ENCODE peak calls at places on chromosomes 7 and 10, in ten cellular contexts. M, Z, X, G, A, R, T, C, P and L are unnamed samples.

GRCh38 chr10:122307669-122308486 is 36.8 kb downstream of the BTBD16 start:
- DNase-seq in M (no peak), Z (no peak), X (peak), G (peak), A (peak), R (no peak), T (peak), C (peak), P (peak), L (peak)

GRCh38 chr10:34719746-34720145 is 95.3 kb downstream of the PARD3 start:
- DNase-seq in M (no peak), Z (no peak), X (no peak), G (no peak), A (no peak), R (no peak), T (no peak), C (no peak), P (no peak), L (no peak)

GRCh38 chr7:151251328-151251925 is 2.9 kb upstream of the SMARCD3 start:
- DNase-seq in M (no peak), Z (no peak), X (peak), G (no peak), A (peak), R (no peak), T (no peak), C (no peak), P (peak), L (peak)

GRCh38 chr10:10778959-10779358 is 238.7 kb upstream of the CELF2 start:
- DNase-seq in M (no peak), Z (no peak), X (no peak), G (no peak), A (no peak), R (no peak), T (no peak), C (no peak), P (peak), L (no peak)

GRCh38 chr7:114088541-114088940 is 169.7 kb upstream of the PPP1R3A start:
- DNase-seq in M (no peak), Z (no peak), X (no peak), G (no peak), A (no peak), R (no peak), T (no peak), C (no peak), P (no peak), L (no peak)

GRCh38 chr10:49108656-49109055 is 6.7 kb downstream of the VSTM4 start:
- DNase-seq in M (no peak), Z (no peak), X (no peak), G (no peak), A (no peak), R (no peak), T (no peak), C (no peak), P (no peak), L (no peak)

GRCh38 chr7:101549734-101550133 is 79.4 kb downstream of the MYL10 start:
- DNase-seq in M (no peak), Z (no peak), X (no peak), G (no peak), A (no peak), R (no peak), T (no peak), C (peak), P (no peak), L (no peak)

GRCh38 chr10:1036341-1036791 is 10.7 kb upstream of the IDI2 start:
- DNase-seq in M (no peak), Z (peak), X (peak), G (no peak), A (peak), R (no peak), T (no peak), C (no peak), P (peak), L (peak)

GRCh38 chr7:156494960-156495359 is 145.6 kb upstream of the RNF32 start:
- DNase-seq in M (no peak), Z (no peak), X (no peak), G (no peak), A (no peak), R (no peak), T (no peak), C (no peak), P (no peak), L (no peak)
- TF ChIP-seq CTCF in M (no peak), Z (no peak), X (no peak), G (no peak), A (no peak), R (no peak), T (no peak), C (no peak), P (no peak), L (no peak)

GRCh38 chr10:73060738-73061635 is 35.7 kb downstream of the P4HA1 start:
- DNase-seq in M (no peak), Z (no peak), X (peak), G (no peak), A (peak), R (no peak), T (no peak), C (no peak), P (peak), L (peak)
- TF ChIP-seq CTCF in M (peak), Z (peak), X (peak), G (peak), A (peak), R (no peak), T (peak), C (peak), P (peak), L (peak)

GRCh38 chr7:76330673-76331072 is 28.1 kb downstream of the YWHAG start:
- DNase-seq in M (no peak), Z (no peak), X (no peak), G (no peak), A (no peak), R (no peak), T (no peak), C (no peak), P (no peak), L (no peak)
- TF ChIP-seq CTCF in M (no peak), Z (no peak), X (peak), G (no peak), A (no peak), R (no peak), T (no peak), C (no peak), P (no peak), L (no peak)

DNA sequence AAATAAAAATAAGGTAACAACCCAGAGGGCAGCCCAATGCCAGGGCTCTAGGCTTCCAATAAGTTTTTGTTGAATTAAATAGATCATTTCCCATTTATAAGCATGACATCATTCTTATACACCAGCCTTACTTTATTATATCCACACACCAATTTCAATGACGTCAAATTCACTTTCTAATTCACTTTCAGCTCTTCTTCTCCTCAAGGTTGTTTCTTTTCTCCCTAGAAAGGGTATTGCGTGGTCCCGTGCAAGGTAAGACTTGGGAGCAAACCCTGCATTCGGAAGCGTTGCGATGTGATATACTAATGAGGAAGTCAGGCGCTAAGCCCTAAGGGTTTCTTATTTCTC is 1.1 kb upstream of the DKK1 start:
- DNase-seq in M (no peak), Z (no peak), X (no peak), G (no peak), A (peak), R (no peak), T (no peak), C (no peak), P (no peak), L (no peak)
- TF ChIP-seq CTCF in M (no peak), Z (no peak), X (no peak), G (no peak), A (no peak), R (no peak), T (no peak), C (no peak), P (no peak), L (no peak)

DNA sequence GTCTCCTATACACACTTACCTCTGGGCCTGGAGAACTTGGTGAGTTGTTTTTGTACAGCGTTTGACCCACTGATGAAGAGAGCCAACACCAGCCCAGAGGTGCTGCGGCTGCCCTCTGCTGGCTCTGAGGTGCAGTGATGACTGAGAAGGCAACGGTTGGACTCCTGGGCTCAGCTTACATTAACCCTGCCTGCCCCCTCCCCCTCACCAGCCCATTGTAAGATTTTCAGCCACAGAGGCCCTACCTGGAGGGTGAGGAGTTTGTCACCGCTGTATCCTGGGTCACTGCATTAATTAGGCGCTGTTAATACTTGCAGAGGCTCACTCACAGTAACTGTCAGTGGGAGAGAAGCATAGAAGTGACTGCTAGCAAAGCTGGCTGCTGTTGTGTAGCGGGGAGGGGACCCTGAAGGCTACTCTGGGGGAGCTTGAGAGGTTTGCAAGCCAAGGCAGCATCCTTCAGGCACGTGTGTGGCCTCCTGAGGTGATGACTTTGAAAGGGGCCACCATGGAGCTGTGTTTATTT is 18.9 kb upstream of the ANKRD2 start:
- DNase-seq in M (peak), Z (peak), X (peak), G (peak), A (peak), R (no peak), T (peak), C (peak), P (peak), L (peak)
- TF ChIP-seq CTCF in M (peak), Z (peak), X (peak), G (peak), A (peak), R (peak), T (peak), C (peak), P (peak), L (peak)

GRCh38 chr10:98446121-98446655 is 547 bp downstream of the HPS1 start:
- DNase-seq in M (peak), Z (peak), X (peak), G (no peak), A (no peak), R (no peak), T (no peak), C (peak), P (peak), L (peak)
- TF ChIP-seq CTCF in M (no peak), Z (no peak), X (no peak), G (no peak), A (no peak), R (no peak), T (no peak), C (no peak), P (no peak), L (no peak)

GRCh38 chr10:50794490-50794889 is 54.8 kb downstream of the ASAH2B start:
- DNase-seq in M (no peak), Z (no peak), X (no peak), G (no peak), A (no peak), R (no peak), T (no peak), C (no peak), P (peak), L (no peak)

GRCh38 chr10:50788951-50789904 is 49.5 kb downstream of the ASAH2B start:
- DNase-seq in M (no peak), Z (no peak), X (peak), G (no peak), A (peak), R (no peak), T (no peak), C (no peak), P (peak), L (peak)
- TF ChIP-seq CTCF in M (peak), Z (no peak), X (peak), G (no peak), A (peak), R (no peak), T (peak), C (no peak), P (peak), L (peak)

GRCh38 chr7:30023524-30023923 is 3.0 kb downstream of the FKBP14 start:
- DNase-seq in M (no peak), Z (no peak), X (no peak), G (no peak), A (no peak), R (no peak), T (no peak), C (no peak), P (no peak), L (no peak)

GRCh38 chr7:30022991-30023390 is 3.5 kb downstream of the FKBP14 start:
- DNase-seq in M (no peak), Z (no peak), X (no peak), G (no peak), A (no peak), R (no peak), T (no peak), C (no peak), P (no peak), L (no peak)

GRCh38 chr7:30019960-30020359 is 6.5 kb downstream of the FKBP14 start:
- DNase-seq in M (no peak), Z (no peak), X (no peak), G (no peak), A (peak), R (no peak), T (no peak), C (no peak), P (no peak), L (peak)

GRCh38 chr7:30020535-30020934 is 6.0 kb downstream of the FKBP14 start:
- DNase-seq in M (no peak), Z (no peak), X (no peak), G (no peak), A (no peak), R (no peak), T (no peak), C (no peak), P (no peak), L (no peak)

GRCh38 chr7:30019387-30019786 is 7.1 kb downstream of the FKBP14 start:
- DNase-seq in M (no peak), Z (no peak), X (no peak), G (no peak), A (no peak), R (no peak), T (no peak), C (no peak), P (no peak), L (no peak)
- TF ChIP-seq CTCF in M (no peak), Z (no peak), X (peak), G (no peak), A (peak), R (no peak), T (peak), C (peak), P (peak), L (no peak)

DNA sequence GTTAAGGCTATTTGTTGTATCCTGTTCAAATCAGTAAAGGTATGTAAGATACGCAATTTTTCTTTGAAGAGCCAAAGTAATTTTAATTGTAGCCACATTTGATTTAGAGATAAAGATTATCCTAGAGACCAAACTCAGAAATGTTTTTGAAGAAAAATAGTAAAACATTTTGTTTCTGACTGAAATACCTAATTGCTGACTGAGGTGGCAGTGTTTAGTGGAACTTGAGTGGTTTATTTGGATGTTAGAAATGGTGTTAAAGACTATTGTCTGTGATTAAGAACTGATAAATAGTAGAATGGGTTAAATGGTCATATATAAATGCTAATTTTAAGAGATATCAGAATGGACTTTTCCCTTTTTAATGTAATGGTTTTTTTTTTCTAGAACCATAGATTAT is 15.3 kb downstream of the EDRF1 start:
- DNase-seq in M (no peak), Z (no peak), X (no peak), G (no peak), A (no peak), R (no peak), T (no peak), C (no peak), P (peak), L (no peak)
- TF ChIP-seq CTCF in M (peak), Z (no peak), X (peak), G (no peak), A (no peak), R (no peak), T (no peak), C (no peak), P (no peak), L (no peak)